ENCODE peak calls at places on chromosomes 16 and 17, in five cellular contexts. W is IMR-90, S is mesendoderm, J is neuronal stem cell, R is H9. X is an unnamed sample.

GRCh38 chr17:38879878-38880727 is 10.2 kb downstream of the LASP1 start:
- DNase-seq in R (peak; percentile 96), J (no peak), S (peak; percentile 99), W (peak; percentile 83), X (peak; percentile 66)

GRCh38 chr17:1455291-1455747 is 713 bp downstream of the CRK start:
- DNase-seq in R (peak; percentile 78), J (peak; percentile 48), S (peak; percentile 86), W (peak; percentile 67), X (peak; percentile 87)

GRCh38 chr16:4263504-4264436 is 9.1 kb downstream of the TFAP4 start:
- DNase-seq in S (peak; percentile 88), J (peak; percentile 48), R (peak; percentile 95), W (peak; percentile 86), X (peak; percentile 94)

GRCh38 chr16:104355-104754 is 26.3 kb downstream of the MPG start:
- DNase-seq in J (no peak), W (no peak), S (no peak), R (no peak), X (no peak)

GRCh38 chr17:80347948-80348351 is 67.0 kb upstream of the ENDOV start:
- DNase-seq in R (no peak), W (no peak), S (no peak), J (no peak), X (no peak)

GRCh38 chr16:76970745-76971099 is 220.3 kb upstream of the MON1B start:
- DNase-seq in S (no peak), R (no peak), J (no peak), W (no peak), X (no peak)

GRCh38 chr16:64925166-64925565 is 196.7 kb downstream of the CDH11 start:
- DNase-seq in J (no peak), R (no peak), W (no peak), S (no peak), X (peak; percentile 43)

GRCh38 chr17:16491131-16491702 is 776 bp downstream of the LRRC75A start:
- DNase-seq in J (no peak), S (no peak), R (peak; percentile 64), W (no peak), X (no peak)

GRCh38 chr17:32161506-32162365 is 19.4 kb downstream of the RHOT1 start:
- DNase-seq in J (no peak), W (peak; percentile 93), S (no peak), R (no peak), X (peak; percentile 78)

GRCh38 chr17:62750502-62751349 is 57.4 kb downstream of the MARCHF10 start:
- DNase-seq in W (peak; percentile 24), J (no peak), S (peak; percentile 36), R (peak; percentile 72), X (no peak)

GRCh38 chr17:66948061-66948750 is 16.3 kb upstream of the CACNG4 start:
- DNase-seq in R (no peak), W (no peak), J (no peak), S (no peak), X (no peak)
- H4K8ac ChIP-seq in R (no peak overlapping the region), W (no peak overlapping the region), J (no peak overlapping the region), S (no peak overlapping the region), X (no peak overlapping the region)

GRCh38 chr16:71723537-71724319 is 773 bp downstream of the PHLPP2 start:
- DNase-seq in S (peak; percentile 82), J (peak; percentile 79), W (peak; percentile 49), R (peak; percentile 79), X (peak; percentile 67)
- H4K8ac ChIP-seq in S (peak overlapping the region; percentile 97), J (no peak overlapping the region), W (no peak overlapping the region), R (no peak overlapping the region), X (peak overlapping the region; percentile 82)

DNA sequence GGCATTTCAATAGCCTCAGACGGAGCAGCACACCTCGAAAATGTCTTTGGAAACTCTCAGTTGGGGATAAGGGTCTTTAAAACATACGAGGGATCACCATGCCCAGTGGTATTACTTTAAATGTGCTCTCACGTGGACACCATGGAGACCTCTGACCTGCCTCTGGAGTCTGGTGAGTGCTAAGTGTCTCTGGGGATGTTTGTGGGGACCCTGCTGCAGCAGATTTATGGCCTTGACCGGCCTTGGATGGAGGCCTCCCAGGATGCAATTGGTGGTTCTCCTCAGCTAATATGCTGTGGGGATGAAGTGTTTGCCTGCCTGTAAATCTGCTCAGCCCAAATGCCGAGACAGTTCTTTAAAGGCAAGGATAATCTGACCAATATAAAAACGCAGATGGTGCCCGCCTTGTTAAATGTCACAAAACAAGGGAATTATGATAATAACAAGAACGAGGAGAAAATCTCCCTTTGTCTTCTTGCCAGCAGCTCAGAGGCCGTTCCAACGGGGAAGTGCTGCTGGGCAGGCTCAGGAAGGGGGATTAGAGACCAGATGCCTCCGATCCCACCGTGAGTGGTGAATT is 154.4 kb downstream of the ABCC12 start:
- DNase-seq in W (no peak), S (no peak), R (no peak), J (no peak), X (no peak)
- H4K8ac ChIP-seq in W (no peak overlapping the region), S (no peak overlapping the region), R (no peak overlapping the region), J (no peak overlapping the region), X (no peak overlapping the region)

GRCh38 chr17:78973196-78973595 is 6.5 kb downstream of the LGALS3BP start:
- DNase-seq in W (no peak), S (peak; percentile 65), J (peak; percentile 29), R (peak; percentile 72), X (no peak)
- H4K8ac ChIP-seq in W (no peak overlapping the region), S (no peak overlapping the region), J (no peak overlapping the region), R (no peak overlapping the region), X (peak overlapping the region; percentile 46)

GRCh38 chr17:7989781-7990655 is 12.4 kb upstream of the GUCY2D start:
- DNase-seq in R (peak; percentile 96), S (peak; percentile 84), J (peak; percentile 82), W (peak; percentile 44), X (peak; percentile 66)
- H4K8ac ChIP-seq in R (no peak overlapping the region), S (no peak overlapping the region), J (no peak overlapping the region), W (no peak overlapping the region), X (peak overlapping the region; percentile 73)

GRCh38 chr16:75113541-75114121 is 2.9 kb downstream of the LDHD start:
- DNase-seq in R (no peak), J (no peak), W (no peak), S (no peak), X (no peak)
- H4K8ac ChIP-seq in R (no peak overlapping the region), J (peak overlapping the region; percentile 89), W (no peak overlapping the region), S (no peak overlapping the region), X (peak overlapping the region; percentile 45)

DNA sequence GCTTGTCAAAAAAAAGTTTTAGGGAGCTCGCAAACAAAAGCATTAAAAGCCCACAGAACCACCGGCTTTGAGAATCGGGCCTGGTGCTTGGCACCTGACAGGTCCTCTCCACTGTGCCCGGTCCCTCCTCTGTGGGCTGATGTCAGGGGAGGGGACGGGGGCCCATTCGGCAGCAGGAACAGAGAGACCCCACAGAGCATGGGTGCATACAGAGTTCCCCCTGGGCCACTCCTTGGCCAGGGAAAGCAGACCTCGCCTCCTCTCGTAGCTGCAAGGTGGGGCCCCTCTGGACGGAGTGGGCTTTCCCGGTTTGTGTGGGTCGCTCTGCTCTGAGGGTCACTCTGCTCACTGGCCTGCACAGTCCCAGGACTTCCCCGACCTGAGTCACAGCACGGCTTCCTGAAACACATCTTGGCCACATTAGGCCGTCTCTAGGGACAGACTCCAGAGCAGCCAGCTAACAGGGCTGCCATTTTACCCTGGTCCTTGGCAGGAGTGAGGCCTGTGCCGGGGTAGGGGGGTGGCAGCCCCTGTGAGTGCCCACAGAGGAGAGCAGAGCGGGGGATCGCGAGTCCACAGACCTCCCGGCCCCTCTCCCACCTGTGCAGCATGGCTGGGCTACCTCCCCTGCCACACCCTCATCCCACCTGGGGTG is 11.1 kb downstream of the CBFA2T3 start:
- DNase-seq in J (no peak), R (no peak), W (no peak), S (no peak), X (no peak)
- H4K8ac ChIP-seq in J (no peak overlapping the region), R (no peak overlapping the region), W (no peak overlapping the region), S (no peak overlapping the region), X (no peak overlapping the region)

GRCh38 chr16:27066655-27067054 is at the start of gene C16orf82:
- DNase-seq in J (peak; percentile 48), W (no peak), S (no peak), R (no peak), X (no peak)

GRCh38 chr16:27070776-27071175 is 4.0 kb downstream of the C16orf82 start:
- DNase-seq in R (no peak), W (no peak), J (no peak), S (no peak), X (no peak)

DNA sequence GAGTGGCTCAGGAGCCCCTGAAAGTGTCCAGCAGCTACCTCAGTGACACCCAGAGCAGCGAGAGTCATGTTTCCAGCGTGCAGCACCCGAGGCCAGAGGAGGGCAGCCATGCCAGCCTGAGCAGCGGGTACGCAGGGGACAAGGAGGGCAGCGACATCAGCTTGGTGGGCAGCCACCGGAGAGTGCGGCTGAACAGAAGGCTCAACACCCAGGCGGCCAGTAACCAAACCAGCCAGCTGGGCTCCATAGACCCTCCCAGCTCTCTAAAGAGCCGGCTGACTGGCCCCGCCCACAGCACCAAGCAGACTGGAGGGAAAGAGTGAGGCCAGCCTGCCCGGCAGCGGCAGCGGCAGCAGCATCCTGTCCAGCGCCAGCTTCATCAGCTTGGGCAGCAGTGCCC is 411 bp downstream of the C16orf82 start:
- DNase-seq in J (peak; percentile 43), R (peak; percentile 63), W (no peak), S (peak; percentile 32), X (no peak)
- H4K8ac ChIP-seq in J (peak overlapping the region; percentile 70), R (no peak overlapping the region), W (no peak overlapping the region), S (no peak overlapping the region), X (no peak overlapping the region)

X was measured in mesenchymal stem cell.